ENCODE peak calls at places on chromosomes 1 and 21, in five cellular contexts. E is NCI-H2171 treated with DMSO at 0.1 percent for 48 hours; L is NCI-H524; S is stimulated activated CD4-positive, alpha-beta T cell treated with anti-CD3 and anti-CD28 coated beads, Interleukin-4, amount 100 ng/mL, for 48 hours; O is cardiac septum. G is an unnamed sample.

GRCh38 chr1:109089242-109090015 is 1.1 kb upstream of the TMEM167B start:
- DNase-seq in E (peak), L (peak), S (no peak), O (no peak), G (peak)

GRCh38 chr1:231500666-231501065 is 27.8 kb upstream of the TSNAX start:
- DNase-seq in E (no peak), O (no peak), L (no peak), S (no peak), G (no peak)

GRCh38 chr1:67052741-67053534 is 1.0 kb downstream of the SLC35D1 start:
- DNase-seq in S (no peak), O (peak), E (peak), L (no peak), G (peak)

GRCh38 chr1:150362721-150363425 is 1.1 kb upstream of the RPRD2 start:
- DNase-seq in L (no peak), O (no peak), S (no peak), E (no peak), G (no peak)

GRCh38 chr1:14791611-14792010 is 193.1 kb downstream of the KAZN start:
- DNase-seq in O (no peak), L (no peak), E (no peak), S (no peak), G (no peak)

GRCh38 chr1:157878059-157878458 is 36.5 kb upstream of the CD5L start:
- DNase-seq in O (no peak), E (no peak), S (no peak), L (no peak), G (peak)

GRCh38 chr1:109379907-109380306 is 17.8 kb downstream of the SORT1 start:
- DNase-seq in E (no peak), O (no peak), S (no peak), L (no peak), G (no peak)

GRCh38 chr1:27026621-27027574 is 14.2 kb upstream of the TENT5B start:
- DNase-seq in E (no peak), O (no peak), S (no peak), L (no peak), G (no peak)

GRCh38 chr1:101150266-101150665 is 86.6 kb upstream of the S1PR1 start:
- DNase-seq in E (no peak), S (no peak), O (no peak), L (no peak), G (no peak)

GRCh38 chr1:33985166-33985565 is 121.3 kb downstream of the HMGB4 start:
- DNase-seq in O (no peak), E (no peak), L (no peak), S (no peak), G (no peak)

GRCh38 chr1:174156437-174156836 is 2.9 kb upstream of the RABGAP1L start:
- DNase-seq in L (no peak), O (no peak), E (no peak), S (no peak), G (no peak)

GRCh38 chr1:230091473-230092231 is 24.6 kb downstream of the GALNT2 start:
- DNase-seq in O (no peak), E (no peak), L (no peak), S (no peak), G (no peak)

GRCh38 chr1:61013189-61013952 is 69.0 kb upstream of the NFIA start:
- DNase-seq in L (no peak), S (no peak), O (no peak), E (no peak), G (no peak)

GRCh38 chr1:209758360-209758759 is 2.5 kb downstream of the TRAF3IP3 start:
- DNase-seq in O (no peak), L (no peak), S (no peak), E (no peak), G (no peak)

GRCh38 chr21:42056996-42057689 is 14.0 kb upstream of the UMODL1 start:
- DNase-seq in O (no peak), L (no peak), E (no peak), S (no peak), G (no peak)

GRCh38 chr1:220818421-220819173 is 31.9 kb downstream of the MTARC1 start:
- DNase-seq in E (no peak), S (no peak), O (no peak), L (no peak), G (no peak)

GRCh38 chr1:243496173-243496553 is 240.3 kb downstream of the SDCCAG8 start:
- DNase-seq in O (no peak), S (no peak), E (peak), L (peak), G (no peak)

GRCh38 chr1:115475901-115476300 is 137.9 kb upstream of the NGF start:
- DNase-seq in E (peak), L (no peak), O (no peak), S (no peak), G (no peak)

GRCh38 chr1:17584539-17584938 is 45.0 kb downstream of the ARHGEF10L start:
- DNase-seq in E (no peak), L (no peak), O (no peak), S (no peak), G (no peak)

GRCh38 chr21:26683996-26684395 is 110.9 kb upstream of the CYYR1 start:
- DNase-seq in L (no peak), S (no peak), O (no peak), E (no peak), G (no peak)

GRCh38 chr1:151837841-151838490 is 1.7 kb downstream of the C2CD4D start:
- DNase-seq in S (no peak), L (no peak), O (no peak), E (no peak), G (no peak)

GRCh38 chr21:45041351-45041805 is 33.0 kb upstream of the ADARB1 start:
- DNase-seq in O (peak), S (no peak), L (no peak), E (no peak), G (peak)

GRCh38 chr1:22315315-22316078 is 136.2 kb upstream of the ZBTB40 start:
- DNase-seq in E (no peak), S (no peak), O (no peak), L (no peak), G (no peak)

GRCh38 chr1:218363141-218363540 is 18.0 kb downstream of the TGFB2 start:
- DNase-seq in S (no peak), E (no peak), L (no peak), O (no peak), G (no peak)

GRCh38 chr1:40315795-40316594 is 1.1 kb downstream of the COL9A2 start:
- DNase-seq in S (no peak), L (no peak), O (no peak), E (peak), G (no peak)

GRCh38 chr1:64515427-64515826 is 45.5 kb downstream of the CACHD1 start:
- DNase-seq in S (no peak), E (peak), O (no peak), L (peak), G (no peak)

GRCh38 chr1:186683637-186684410 is 3.6 kb upstream of the PTGS2 start:
- DNase-seq in L (no peak), E (no peak), S (no peak), O (no peak), G (no peak)

GRCh38 chr1:21491483-21492170 is 17.6 kb upstream of the ALPL start:
- DNase-seq in E (peak), S (no peak), O (no peak), L (peak), G (no peak)

GRCh38 chr1:205536759-205537361 is 32.4 kb downstream of the CDK18 start:
- DNase-seq in O (peak), L (no peak), E (no peak), S (no peak), G (no peak)

GRCh38 chr1:212712451-212713303 is 13.0 kb upstream of the BATF3 start:
- DNase-seq in E (no peak), L (no peak), S (no peak), O (no peak), G (no peak)

GRCh38 chr1:165650981-165651625 is 20.1 kb downstream of the MGST3 start:
- DNase-seq in S (no peak), L (no peak), E (no peak), O (no peak), G (no peak)

GRCh38 chr21:25742900-25743299 is 8.1 kb downstream of the GABPA start:
- DNase-seq in E (no peak), S (no peak), O (no peak), L (no peak), G (no peak)

GRCh38 chr1:55311057-55311631 is 96.0 kb upstream of the USP24 start:
- DNase-seq in E (no peak), L (no peak), S (no peak), O (no peak), G (no peak)

GRCh38 chr21:45858180-45858579 is 123.4 kb upstream of the COL6A1 start:
- DNase-seq in E (no peak), L (no peak), O (peak), S (no peak), G (no peak)